ENCODE peak calls at places on chromosome 1, in nine cellular contexts. T, I, Q, U, X, V, O, H and S are unnamed samples.
A peak's percentile ranks its signal among the peaks of the same experiment; 100 is the strongest.

GRCh38 chr1:221138516-221138915 is 259.3 kb downstream of the HLX start:
- DNase-seq in T (no peak), I (no peak), Q (no peak), U (no peak), X (no peak), V (no peak), O (no peak), H (no peak), S (no peak)

GRCh38 chr1:182978158-182978853 is 25.3 kb upstream of the SHCBP1L start:
- DNase-seq in T (no peak), I (no peak), Q (no peak), U (no peak), X (no peak), V (no peak), O (no peak), H (no peak), S (no peak)

GRCh38 chr1:17215545-17215890 is 10.6 kb downstream of the PADI1 start:
- DNase-seq in T (no peak), I (no peak), Q (no peak), U (no peak), X (no peak), V (no peak), O (no peak), H (no peak), S (no peak)

GRCh38 chr1:228064741-228065542 is 17.6 kb upstream of the ARF1 start:
- DNase-seq in T (no peak), I (no peak), Q (no peak), U (no peak), X (no peak), V (no peak), O (no peak), H (no peak), S (no peak)

GRCh38 chr1:202586018-202586821 is 124.0 kb downstream of the SYT2 start:
- DNase-seq in T (no peak), I (peak; percentile 73), Q (no peak), U (no peak), X (no peak), V (no peak), O (no peak), H (peak; percentile 21), S (no peak)

GRCh38 chr1:68426594-68426993 is 23.2 kb downstream of the RPE65 start:
- DNase-seq in T (no peak), I (no peak), Q (no peak), U (no peak), X (no peak), V (no peak), O (no peak), H (no peak), S (no peak)

GRCh38 chr1:167225920-167226319 is 5.2 kb downstream of the POU2F1 start:
- DNase-seq in T (no peak), I (no peak), Q (no peak), U (no peak), X (no peak), V (no peak), O (no peak), H (no peak), S (no peak)

GRCh38 chr1:86197206-86197855 is 40.8 kb upstream of the COL24A1 start:
- DNase-seq in T (no peak), I (peak; percentile 84), Q (no peak), U (no peak), X (no peak), V (no peak), O (no peak), H (no peak), S (no peak)

GRCh38 chr1:89953929-89954328 is 41.0 kb upstream of the ZNF326 start:
- DNase-seq in T (no peak), I (no peak), Q (no peak), U (no peak), X (no peak), V (no peak), O (no peak), H (no peak), S (no peak)

GRCh38 chr1:114113801-114114750 is 39.6 kb downstream of the SYT6 start:
- DNase-seq in T (peak; percentile 49), I (no peak), Q (no peak), U (no peak), X (no peak), V (no peak), O (no peak), H (no peak), S (no peak)

GRCh38 chr1:200905411-200906052 is 10.8 kb downstream of the INAVA start:
- DNase-seq in T (peak; percentile 78), I (no peak), Q (no peak), U (peak; percentile 61), X (no peak), V (no peak), O (no peak), H (no peak), S (peak; percentile 16)

GRCh38 chr1:30386145-30386926 is 337.0 kb downstream of the MATN1 start:
- DNase-seq in T (no peak), I (no peak), Q (no peak), U (no peak), X (no peak), V (no peak), O (no peak), H (no peak), S (no peak)

DNA sequence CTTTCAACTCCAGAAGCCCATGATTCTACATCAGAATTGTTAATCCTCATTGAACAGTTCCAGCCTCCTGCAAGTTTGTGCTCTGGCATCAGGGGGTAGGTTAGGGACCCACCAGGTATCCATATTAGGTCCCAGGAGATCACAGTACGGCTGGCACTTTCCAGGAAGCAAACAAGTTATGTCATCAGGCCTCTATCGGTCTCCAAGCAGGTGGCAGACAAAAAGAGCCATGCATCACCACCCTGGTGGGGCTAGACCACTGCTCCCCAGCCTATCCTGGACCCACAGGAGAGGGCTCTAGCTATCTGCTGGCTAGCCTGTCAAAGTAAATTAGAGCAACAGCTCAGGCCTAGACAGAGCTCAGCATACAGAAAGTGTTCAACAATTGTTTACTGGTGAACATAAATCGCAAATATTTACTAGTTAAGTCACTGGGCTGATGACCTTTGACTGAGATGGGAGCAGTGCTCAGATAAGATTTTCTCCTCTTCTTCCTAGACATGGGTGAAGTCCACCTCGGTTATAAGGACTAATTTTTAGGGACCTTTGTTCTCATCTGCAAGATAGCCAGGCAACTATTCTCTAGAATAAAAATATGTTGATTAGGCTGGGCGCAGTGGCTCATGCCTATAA is 6.4 kb downstream of the NUAK2 start:
- DNase-seq in T (no peak), I (no peak), Q (no peak), U (no peak), X (no peak), V (no peak), O (no peak), H (peak; percentile 68), S (peak; percentile 24)
- H3K27ac ChIP-seq in T (peak overlapping the region; percentile 96), I (no peak overlapping the region), Q (peak overlapping the region; percentile 74), U (no peak overlapping the region), X (no peak overlapping the region), V (peak overlapping the region; percentile 96), O (peak overlapping the region; percentile 89), H (peak overlapping the region; percentile 66), S (peak overlapping the region; percentile 71)

DNA sequence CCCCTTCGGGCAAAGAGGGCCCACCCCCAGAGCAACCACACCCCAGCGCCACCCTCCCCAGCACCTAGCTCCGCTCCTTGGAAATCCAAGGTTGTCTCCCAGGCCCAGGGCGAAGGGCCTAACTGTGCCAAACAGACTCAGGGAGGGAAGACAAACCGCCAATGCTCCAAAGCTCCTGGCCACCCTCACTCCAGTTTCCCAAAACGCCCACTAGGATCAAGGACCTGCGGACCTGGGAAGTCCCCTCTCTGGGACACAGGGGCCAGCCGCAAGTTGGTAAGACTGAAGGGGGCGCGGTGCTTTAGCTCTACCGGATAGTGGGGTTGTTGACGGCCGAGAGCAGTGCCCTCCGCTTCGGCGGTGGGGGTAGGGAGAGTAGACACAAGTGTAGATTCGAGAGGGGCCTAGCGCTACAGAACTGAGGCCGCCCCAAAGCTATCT is 581 bp downstream of the IRF6 start:
- DNase-seq in T (no peak), I (no peak), Q (no peak), U (no peak), X (no peak), V (no peak), O (no peak), H (no peak), S (no peak)
- H3K4me3 ChIP-seq in T (no peak overlapping the region), I (peak overlapping the region; percentile 31), Q (no peak overlapping the region), U (no peak overlapping the region), X (peak overlapping the region; percentile 42), V (no peak overlapping the region), O (peak overlapping the region; percentile 62), H (no peak overlapping the region), S (peak overlapping the region; percentile 71)

DNA sequence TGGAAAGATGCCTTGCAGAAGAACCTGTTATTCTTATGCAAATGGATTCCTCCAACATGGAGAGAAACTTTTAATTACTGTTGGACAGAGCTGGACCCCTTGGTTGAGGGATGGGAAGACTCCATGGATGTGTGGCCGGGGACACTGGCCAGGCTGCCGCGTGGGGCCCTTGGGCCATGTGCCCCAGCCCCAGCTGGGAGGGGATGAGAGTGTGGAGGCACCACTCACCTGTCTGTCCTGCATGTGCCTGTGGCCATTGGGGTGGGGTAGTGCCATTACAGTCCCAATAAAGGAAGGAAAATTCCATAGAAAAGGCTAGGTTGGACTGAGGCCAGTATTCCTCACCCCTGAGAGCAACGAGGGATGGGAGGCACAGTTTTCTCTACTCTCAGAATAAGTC is 564.5 kb upstream of the PTBP2 start:
- DNase-seq in T (no peak), I (no peak), Q (no peak), U (no peak), X (no peak), V (no peak), O (no peak), H (no peak), S (no peak)
- H3K9me3 ChIP-seq in T (no peaks in the 10 kb centered on the region), I (no peaks in the 10 kb centered on the region), Q (no peaks in the 10 kb centered on the region), U (no peaks in the 10 kb centered on the region), X (no peaks in the 10 kb centered on the region), V (no peaks in the 10 kb centered on the region), O (no peaks in the 10 kb centered on the region), H (no peaks in the 10 kb centered on the region), S (no peaks in the 10 kb centered on the region)

GRCh38 chr1:91700332-91700731 is 185.6 kb downstream of the TGFBR3 start:
- DNase-seq in T (peak; percentile 6), I (peak; percentile 55), Q (no peak), U (no peak), X (no peak), V (no peak), O (no peak), H (no peak), S (no peak)
- H3K27ac ChIP-seq in T (no peak overlapping the region), I (no peak overlapping the region), Q (no peak overlapping the region), U (no peak overlapping the region), X (no peak overlapping the region), V (no peak overlapping the region), O (no peak overlapping the region), H (no peak overlapping the region), S (no peak overlapping the region)